ENCODE peak calls at places on chromosomes 7 and 10, in seven cellular contexts. Y, O, L, U, J, W and C are unnamed samples.

GRCh38 chr10:118993214-118993613 is 36.3 kb upstream of the NANOS1 start:
- DNase-seq in Y (no peak), O (no peak), L (no peak), U (no peak), J (no peak), W (no peak), C (no peak)

GRCh38 chr7:139328375-139328774 is 12.8 kb upstream of the FMC1 start:
- DNase-seq in Y (peak; percentile 22), O (peak; percentile 75), L (no peak), U (no peak), J (no peak), W (no peak), C (no peak)

GRCh38 chr7:33669251-33669670 is 236.1 kb upstream of the BMPER start:
- DNase-seq in Y (no peak), O (peak; percentile 26), L (peak; percentile 92), U (no peak), J (no peak), W (no peak), C (no peak)

GRCh38 chr7:147937428-147937827 is 653.1 kb upstream of the C7orf33 start:
- DNase-seq in Y (no peak), O (no peak), L (no peak), U (no peak), J (peak; percentile 9), W (no peak), C (no peak)

GRCh38 chr7:27096756-27097514 is 1.1 kb upstream of the HOXA1 start:
- DNase-seq in Y (no peak), O (peak; percentile 15), L (no peak), U (no peak), J (no peak), W (no peak), C (no peak)

GRCh38 chr10:49518982-49519578 is 19.8 kb downstream of the ERCC6 start:
- DNase-seq in Y (no peak), O (peak; percentile 77), L (peak; percentile 70), U (peak; percentile 19), J (peak; percentile 41), W (peak; percentile 38), C (peak; percentile 38)

GRCh38 chr7:108348913-108349312 is 107.3 kb downstream of the NRCAM start:
- DNase-seq in Y (no peak), O (peak; percentile 78), L (no peak), U (no peak), J (no peak), W (no peak), C (no peak)

GRCh38 chr10:114507449-114507848 is 103.1 kb upstream of the AFAP1L2 start:
- DNase-seq in Y (peak; percentile 75), O (no peak), L (no peak), U (no peak), J (peak; percentile 29), W (no peak), C (no peak)

GRCh38 chr7:2040201-2040892 is 192.4 kb downstream of the MAD1L1 start:
- DNase-seq in Y (no peak), O (no peak), L (no peak), U (no peak), J (peak; percentile 2), W (no peak), C (no peak)

GRCh38 chr7:85106719-85107118 is 80.1 kb downstream of the SEMA3D start:
- DNase-seq in Y (no peak), O (no peak), L (no peak), U (no peak), J (peak; percentile 60), W (no peak), C (no peak)

GRCh38 chr7:16669581-16669980 is 23.6 kb downstream of the BZW2 start:
- DNase-seq in Y (no peak), O (peak; percentile 59), L (no peak), U (no peak), J (no peak), W (no peak), C (no peak)

GRCh38 chr10:105183506-105183905 is 542.4 kb downstream of the SORCS3 start:
- DNase-seq in Y (no peak), O (no peak), L (no peak), U (no peak), J (no peak), W (no peak), C (no peak)

GRCh38 chr7:114820993-114821945 is 100.6 kb upstream of the MDFIC start:
- DNase-seq in Y (no peak), O (no peak), L (no peak), U (no peak), J (no peak), W (no peak), C (no peak)

GRCh38 chr10:110641256-110641655 is 2.9 kb upstream of the RBM20 start:
- DNase-seq in Y (no peak), O (no peak), L (peak; percentile 98), U (no peak), J (peak; percentile 86), W (peak; percentile 18), C (peak; percentile 28)

GRCh38 chr7:50335795-50336754 is 31.6 kb downstream of the IKZF1 start:
- DNase-seq in Y (no peak), O (peak; percentile 48), L (peak; percentile 43), U (peak; percentile 81), J (peak; percentile 63), W (no peak), C (peak; percentile 71)

GRCh38 chr7:922334-923107 is 32.0 kb downstream of the ADAP1 start:
- DNase-seq in Y (no peak), O (no peak), L (no peak), U (peak; percentile 42), J (no peak), W (no peak), C (no peak)

GRCh38 chr10:63935705-63936104 is 414.5 kb downstream of the REEP3 start:
- DNase-seq in Y (no peak), O (peak; percentile 7), L (no peak), U (no peak), J (no peak), W (peak; percentile 8), C (no peak)

GRCh38 chr10:27714349-27714748 is 31.3 kb downstream of the MKX start:
- DNase-seq in Y (no peak), O (no peak), L (no peak), U (no peak), J (no peak), W (no peak), C (no peak)

GRCh38 chr10:77317221-77317620 is 320.4 kb downstream of the KCNMA1 start:
- DNase-seq in Y (no peak), O (no peak), L (no peak), U (no peak), J (no peak), W (no peak), C (no peak)

GRCh38 chr10:129288940-129289468 is 178.0 kb upstream of the MGMT start:
- DNase-seq in Y (no peak), O (no peak), L (no peak), U (no peak), J (peak; percentile 87), W (no peak), C (no peak)

GRCh38 chr7:27098493-27099223 is 2.9 kb upstream of the HOXA1 start:
- DNase-seq in Y (no peak), O (no peak), L (peak; percentile 71), U (no peak), J (no peak), W (no peak), C (no peak)

GRCh38 chr10:77970869-77971803 is 44.6 kb upstream of the DLG5 start:
- DNase-seq in Y (peak; percentile 67), O (peak; percentile 36), L (peak; percentile 95), U (no peak), J (peak; percentile 50), W (peak; percentile 49), C (no peak)

GRCh38 chr7:143900230-143900766 is 1.7 kb downstream of the TCAF1 start:
- DNase-seq in Y (peak; percentile 61), O (no peak), L (peak; percentile 65), U (no peak), J (no peak), W (no peak), C (peak; percentile 9)

GRCh38 chr7:19623676-19624075 is 85.2 kb downstream of the POLR1F start:
- DNase-seq in Y (no peak), O (no peak), L (no peak), U (no peak), J (no peak), W (no peak), C (no peak)